ENCODE peak calls at places on chromosomes 7 and 10, in eight cellular contexts. T is hepatic stellate cell; G is HCT116; W is SK-N-DZ; O is renal cortical epithelial cell; Y is activated CD4-positive, alpha-beta T cell treated with anti-CD3 and anti-CD28 coated beads for 48 hours; R is NCI-H2081 treated with DMSO at 0.1 percent for 48 hours; S is HFF-Myc. L is an unnamed sample.
A peak's percentile ranks its signal among the peaks of the same experiment; 100 is the strongest.

GRCh38 chr10:6674282-6674681 is 94.2 kb upstream of the PRKCQ start:
- DNase-seq in O (no peak), Y (no peak), T (no peak), G (no peak), R (no peak), W (no peak), S (no peak), L (no peak)

GRCh38 chr7:141342664-141343400 is 208.4 kb upstream of the AGK start:
- DNase-seq in T (no peak), G (no peak), R (no peak), W (no peak), S (no peak), Y (no peak), O (peak; percentile 68), L (no peak)

GRCh38 chr7:43721193-43721806 is 8.0 kb downstream of the COA1 start:
- DNase-seq in O (peak; percentile 55), W (peak; percentile 34), Y (no peak), G (no peak), R (no peak), T (no peak), S (peak; percentile 30), L (no peak)

GRCh38 chr7:142420554-142421362 is 162.9 kb upstream of the PRSS58 start:
- DNase-seq in S (no peak), G (peak; percentile 8), W (peak; percentile 71), O (no peak), Y (no peak), R (no peak), T (peak; percentile 59), L (no peak)

GRCh38 chr10:70093335-70093944 is 39.2 kb downstream of the AIFM2 start:
- DNase-seq in G (no peak), S (no peak), Y (peak; percentile 29), T (no peak), O (no peak), R (no peak), W (no peak), L (no peak)

GRCh38 chr7:77313086-77313485 is 103.1 kb downstream of the GSAP start:
- DNase-seq in G (no peak), S (no peak), T (no peak), R (no peak), O (no peak), W (no peak), Y (no peak), L (no peak)

GRCh38 chr10:103812431-103812830 is 42.9 kb downstream of the SH3PXD2A start:
- DNase-seq in R (no peak), Y (no peak), T (no peak), O (no peak), W (no peak), G (no peak), S (no peak), L (no peak)

GRCh38 chr7:83985766-83986165 is 208.8 kb downstream of the SEMA3A start:
- DNase-seq in Y (no peak), S (no peak), W (no peak), R (no peak), T (no peak), O (no peak), G (no peak), L (no peak)

GRCh38 chr10:123972481-123973401 is 81.1 kb upstream of the CPXM2 start:
- DNase-seq in G (no peak), T (no peak), R (no peak), S (no peak), W (no peak), O (no peak), Y (no peak), L (no peak)

GRCh38 chr7:116731737-116732335 is 59.8 kb downstream of the MET start:
- DNase-seq in R (no peak), Y (no peak), G (no peak), W (no peak), O (no peak), T (no peak), S (no peak), L (no peak)

GRCh38 chr7:17126413-17127374 is 171.8 kb upstream of the AHR start:
- DNase-seq in Y (no peak), O (no peak), G (no peak), R (no peak), S (no peak), W (no peak), T (no peak), L (no peak)

GRCh38 chr7:81280531-81280930 is 361.7 kb upstream of the SEMA3C start:
- DNase-seq in Y (no peak), R (no peak), W (no peak), O (no peak), S (no peak), T (no peak), G (no peak), L (no peak)

GRCh38 chr10:5606864-5607263 is 59.5 kb downstream of the ASB13 start:
- DNase-seq in S (no peak), T (no peak), R (no peak), G (no peak), Y (no peak), O (no peak), W (no peak), L (no peak)

GRCh38 chr7:4073052-4073451 is 609.0 kb upstream of the FOXK1 start:
- DNase-seq in S (no peak), R (no peak), W (no peak), G (no peak), Y (no peak), T (no peak), O (no peak), L (no peak)

GRCh38 chr7:112202819-112203218 is 3.4 kb downstream of the DOCK4 start:
- DNase-seq in W (peak; percentile 53), S (no peak), O (peak; percentile 53), T (no peak), R (peak; percentile 34), G (no peak), Y (peak; percentile 44), L (peak; percentile 8)

GRCh38 chr10:3755440-3756359 is 29.3 kb downstream of the KLF6 start:
- DNase-seq in W (peak; percentile 37), Y (peak; percentile 37), S (no peak), T (peak; percentile 76), R (no peak), O (peak; percentile 45), G (no peak), L (no peak)